ENCODE peak calls at places on chromosome 17, in ten cellular contexts. I, A, H, J, W, V, T, Z, G and M are unnamed samples.

GRCh38 chr17:27157898-27158297 is 136.0 kb upstream of the WSB1 start:
- DNase-seq in I (no peak), A (no peak), H (no peak), J (no peak), W (no peak), V (no peak), T (no peak), Z (no peak), G (no peak), M (no peak)

GRCh38 chr17:82100502-82101298 is 2.7 kb upstream of the FASN start:
- DNase-seq in I (no peak), A (no peak), H (no peak), J (no peak), W (no peak), V (no peak), T (no peak), Z (no peak), G (no peak), M (no peak)

GRCh38 chr17:55717898-55718735 is 4.5 kb downstream of the TMEM100 start:
- DNase-seq in I (peak; percentile 78), A (peak; percentile 42), H (peak; percentile 81), J (peak; percentile 92), W (peak; percentile 54), V (peak; percentile 78), T (no peak), Z (peak; percentile 90), G (peak; percentile 88), M (peak; percentile 79)

GRCh38 chr17:64661731-64661980 is 451 bp downstream of the SMURF2 start:
- DNase-seq in I (no peak), A (no peak), H (no peak), J (no peak), W (no peak), V (no peak), T (no peak), Z (peak; percentile 76), G (no peak), M (peak; percentile 70)

GRCh38 chr17:31596382-31597323 is 205.2 kb downstream of the RAB11FIP4 start:
- DNase-seq in I (peak; percentile 50), A (no peak), H (no peak), J (peak; percentile 91), W (no peak), V (peak; percentile 44), T (no peak), Z (no peak), G (no peak), M (peak; percentile 78)

GRCh38 chr17:32161506-32162365 is 19.4 kb downstream of the RHOT1 start:
- DNase-seq in I (peak; percentile 13), A (no peak), H (no peak), J (no peak), W (no peak), V (no peak), T (peak; percentile 24), Z (no peak), G (no peak), M (no peak)

GRCh38 chr17:64706224-64707076 is 44.3 kb upstream of the SMURF2 start:
- DNase-seq in I (peak; percentile 30), A (no peak), H (no peak), J (no peak), W (no peak), V (peak; percentile 46), T (no peak), Z (no peak), G (no peak), M (no peak)

GRCh38 chr17:19542247-19542646 is 8.6 kb downstream of the SLC47A1 start:
- DNase-seq in I (no peak), A (no peak), H (no peak), J (no peak), W (no peak), V (no peak), T (no peak), Z (no peak), G (no peak), M (no peak)

GRCh38 chr17:82893779-82894178 is 54.0 kb upstream of the ZNF750 start:
- DNase-seq in I (no peak), A (no peak), H (no peak), J (no peak), W (no peak), V (no peak), T (no peak), Z (no peak), G (no peak), M (no peak)

GRCh38 chr17:68424861-68425260 is 32.4 kb downstream of the WIPI1 start:
- DNase-seq in I (no peak), A (no peak), H (no peak), J (no peak), W (no peak), V (no peak), T (peak; percentile 26), Z (peak; percentile 35), G (peak; percentile 57), M (peak; percentile 82)

GRCh38 chr17:77772461-77772897 is 186.0 kb upstream of the TNRC6C start:
- DNase-seq in I (peak; percentile 69), A (peak; percentile 89), H (peak; percentile 64), J (no peak), W (peak; percentile 85), V (peak; percentile 56), T (no peak), Z (no peak), G (peak; percentile 87), M (peak; percentile 46)
- TF ChIP-seq CTCF in I (peak; percentile 66), A (peak; percentile 90), H (no peak), J (peak; percentile 29), W (peak; percentile 50), V (peak; percentile 92), T (peak; percentile 70), Z (peak; percentile 29), G (peak; percentile 97), M (peak; percentile 53)

DNA sequence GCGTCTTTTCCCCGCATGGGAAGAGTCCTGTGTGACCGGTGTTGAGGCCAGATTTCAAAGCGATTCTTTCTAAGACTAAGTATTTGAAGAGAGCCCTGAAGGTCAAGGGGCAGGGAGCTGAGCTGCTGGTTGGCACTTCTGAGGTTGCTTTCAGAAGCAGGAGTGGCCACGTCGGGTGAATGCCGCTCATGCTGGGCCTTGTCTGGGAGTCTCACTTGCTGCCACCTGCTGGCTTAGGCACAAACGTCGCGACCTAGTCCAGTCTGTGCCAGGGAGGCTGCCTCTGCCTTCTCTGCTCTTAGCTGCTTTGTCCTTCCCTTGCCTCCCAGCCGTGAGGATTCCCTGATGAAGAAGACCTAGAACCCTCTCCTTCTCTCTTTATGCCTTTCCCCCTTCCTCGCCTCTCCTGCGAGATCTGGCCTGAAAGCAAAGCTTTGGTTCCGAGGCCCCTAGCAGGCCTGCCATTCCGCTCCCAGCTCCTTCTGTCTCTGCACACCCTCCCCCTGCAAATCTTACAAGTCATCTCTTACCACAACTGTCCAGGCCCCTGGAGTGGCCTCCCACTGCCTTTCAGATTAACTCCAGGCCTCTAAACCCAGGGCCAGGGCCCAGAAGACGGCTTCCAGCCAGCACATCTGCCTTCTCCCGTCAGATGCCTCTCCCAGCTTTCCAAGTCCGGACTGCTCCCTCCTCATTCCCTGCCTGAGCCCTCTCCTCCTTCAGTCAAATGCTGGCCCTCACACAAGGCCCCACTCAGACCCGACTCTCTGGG is 11.4 kb downstream of the CTNS start:
- DNase-seq in I (peak; percentile 67), A (no peak), H (peak; percentile 72), J (no peak), W (peak; percentile 71), V (peak; percentile 52), T (no peak), Z (no peak), G (peak; percentile 69), M (no peak)
- TF ChIP-seq EP300 in I (no peak), A (no peak), H (no peak), J (no peak), W (no peak), V (no peak), T (no peak), Z (no peak), G (no peak), M (no peak)

DNA sequence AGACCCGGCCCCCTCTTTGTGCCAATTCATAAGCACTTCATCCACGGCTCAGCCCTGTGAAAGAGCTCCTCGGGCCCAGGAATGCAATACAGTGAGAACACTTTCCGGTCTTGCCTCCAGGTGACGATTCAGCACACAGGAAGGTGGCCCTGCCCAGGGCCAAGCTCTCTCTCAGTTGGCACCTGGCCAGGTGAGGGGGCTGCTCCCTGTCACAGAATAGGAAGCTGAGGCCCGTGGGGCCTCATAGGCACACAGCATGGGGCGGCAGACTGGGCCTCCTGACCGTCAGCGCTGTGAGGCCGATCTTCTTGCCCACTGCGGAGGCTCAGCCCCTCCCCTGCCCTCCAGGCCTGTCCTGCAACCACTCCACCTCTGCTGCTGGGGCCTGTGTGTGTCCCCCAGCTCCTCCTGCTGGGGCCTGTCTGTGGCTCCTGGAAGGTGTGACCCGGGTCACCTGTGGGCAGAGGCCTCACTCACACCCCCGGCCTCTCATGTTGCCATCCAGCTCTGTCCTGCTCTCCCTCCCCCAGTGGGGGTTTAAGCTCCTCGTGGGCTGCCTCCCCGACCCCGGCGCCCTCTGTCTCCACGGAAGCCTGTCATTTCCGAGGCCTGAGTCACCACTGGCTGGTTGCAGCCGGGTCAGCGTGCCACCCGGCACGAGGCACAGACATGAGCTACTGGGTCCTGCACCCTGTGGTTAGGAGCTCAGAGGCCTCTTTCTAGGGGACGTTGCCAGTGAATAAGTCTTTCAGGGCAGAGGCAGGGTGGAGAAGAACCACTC is 114.4 kb downstream of the SEC14L1 start:
- DNase-seq in I (no peak), A (no peak), H (peak; percentile 53), J (no peak), W (peak; percentile 68), V (peak; percentile 73), T (no peak), Z (no peak), G (no peak), M (peak; percentile 75)
- TF ChIP-seq POLR2AphosphoS5 in I (no peak), A (no peak), H (no peak), J (no peak), W (peak; percentile 27), V (no peak), T (peak; percentile 9), Z (no peak), G (no peak), M (peak; percentile 44)

DNA sequence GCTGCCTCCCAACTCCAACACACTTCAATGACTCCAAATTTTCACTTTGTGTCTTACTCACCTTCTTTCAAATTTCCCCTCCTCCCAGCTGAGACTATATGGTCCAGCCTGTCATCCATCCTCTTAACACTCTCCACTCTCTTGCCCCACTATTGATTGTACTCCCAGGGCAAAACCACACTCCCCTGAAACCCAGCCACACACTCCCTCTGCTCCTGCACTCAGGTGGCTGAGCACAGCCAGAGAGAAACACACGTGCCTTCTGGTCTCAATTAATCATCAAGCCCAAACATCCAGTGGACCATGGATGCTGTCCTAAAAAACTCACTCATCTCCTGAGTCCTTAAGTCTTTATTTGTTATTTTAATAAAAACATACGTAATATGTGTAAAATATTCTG is 1026.4 kb downstream of the KCNJ18 start:
- DNase-seq in I (no peak), A (no peak), H (no peak), J (no peak), W (no peak), V (no peak), T (peak; percentile 62), Z (no peak), G (no peak), M (no peak)
- TF ChIP-seq CTCF in I (no peak), A (no peak), H (no peak), J (no peak), W (no peak), V (no peak), T (no peak), Z (no peak), G (no peak), M (no peak)

GRCh38 chr17:80356231-80356856 is 58.6 kb upstream of the ENDOV start:
- DNase-seq in I (no peak), A (no peak), H (no peak), J (peak; percentile 43), W (no peak), V (no peak), T (no peak), Z (peak; percentile 51), G (no peak), M (peak; percentile 64)
- TF ChIP-seq EP300 in I (no peak), A (no peak), H (no peak), J (no peak), W (no peak), V (no peak), T (no peak), Z (no peak), G (no peak), M (no peak)